ENCODE peak calls at places on chromosome 18, in seven cellular contexts. E is H9, O is neuronal stem cell, Z is IMR-90, H is mesendoderm, P is H1, K is mesenchymal stem cell. J is an unnamed sample.

GRCh38 chr18:2948038-2948437 is 64.9 kb downstream of the LPIN2 start:
- DNase-seq in H (peak), Z (peak), O (no peak), P (no peak), E (no peak), K (peak), J (peak)

GRCh38 chr18:44839239-44839666 is 158.6 kb downstream of the SETBP1 start:
- DNase-seq in E (peak), P (no peak), Z (peak), K (peak), O (peak), H (peak), J (peak)

GRCh38 chr18:33034941-33035340 is 262.1 kb upstream of the KLHL14 start:
- DNase-seq in H (no peak), Z (peak), O (no peak), K (peak), E (no peak), P (no peak), J (no peak)

GRCh38 chr18:54389143-54389505 is 31.4 kb downstream of the C18orf54 start:
- DNase-seq in O (no peak), E (no peak), H (no peak), K (no peak), P (no peak), Z (no peak), J (peak)

GRCh38 chr18:61216086-61216485 is 117.1 kb upstream of the CDH20 start:
- DNase-seq in E (no peak), H (no peak), Z (no peak), K (no peak), O (no peak), P (no peak), J (no peak)

GRCh38 chr18:35618289-35618688 is 36.7 kb downstream of the GALNT1 start:
- DNase-seq in Z (no peak), O (no peak), E (no peak), K (no peak), P (no peak), H (no peak), J (no peak)

GRCh38 chr18:11799066-11799465 is 52.1 kb upstream of the CHMP1B start:
- DNase-seq in H (no peak), Z (no peak), E (no peak), O (no peak), P (no peak), K (no peak), J (no peak)

GRCh38 chr18:40911582-40912254 is 1043.3 kb upstream of the PIK3C3 start:
- DNase-seq in H (no peak), Z (peak), E (no peak), O (no peak), P (no peak), K (peak), J (no peak)

GRCh38 chr18:8841781-8842485 is 136.6 kb downstream of the MTCL1 start:
- DNase-seq in E (no peak), H (no peak), P (no peak), Z (peak), K (no peak), O (no peak), J (peak)

GRCh38 chr18:59742325-59743111 is 45.3 kb upstream of the CCBE1 start:
- DNase-seq in O (no peak), H (no peak), Z (peak), E (no peak), P (no peak), K (peak), J (no peak)

GRCh38 chr18:55300469-55301195 is 287.4 kb downstream of the TCF4 start:
- DNase-seq in H (peak), P (no peak), E (no peak), O (peak), Z (peak), K (no peak), J (no peak)

GRCh38 chr18:47800192-47800591 is 130.3 kb downstream of the SMAD2 start:
- DNase-seq in P (no peak), Z (no peak), K (no peak), E (no peak), H (no peak), O (no peak), J (no peak)

GRCh38 chr18:29439398-29439797 is 1262.5 kb upstream of the CDH2 start:
- DNase-seq in E (no peak), O (no peak), H (no peak), Z (no peak), P (no peak), K (no peak), J (no peak)

GRCh38 chr18:37361223-37362157 is 204.1 kb downstream of the CELF4 start:
- DNase-seq in H (no peak), Z (no peak), P (no peak), E (no peak), K (no peak), O (no peak), J (no peak)

GRCh38 chr18:49411928-49412327 is 48.5 kb downstream of the DYM start:
- DNase-seq in K (no peak), O (no peak), P (no peak), Z (no peak), H (no peak), E (no peak), J (no peak)

GRCh38 chr18:69648486-69648885 is 247.8 kb downstream of the DOK6 start:
- DNase-seq in O (no peak), P (no peak), K (no peak), Z (no peak), E (no peak), H (no peak), J (no peak)

GRCh38 chr18:25111382-25112070 is 240.4 kb downstream of the ZNF521 start:
- DNase-seq in K (peak), E (no peak), O (peak), Z (no peak), H (no peak), P (no peak), J (no peak)

GRCh38 chr18:46768166-46768921 is 11.5 kb upstream of the ST8SIA5 start:
- DNase-seq in E (no peak), Z (no peak), O (no peak), K (no peak), P (no peak), H (no peak), J (no peak)

GRCh38 chr18:25349131-25349925 is 2.6 kb downstream of the ZNF521 start:
- DNase-seq in Z (peak), H (peak), P (no peak), O (peak), K (peak), E (peak), J (no peak)

GRCh38 chr18:26103579-26103978 is 13.2 kb upstream of the SS18 start:
- DNase-seq in O (no peak), K (no peak), P (no peak), Z (no peak), H (peak), E (peak), J (peak)

GRCh38 chr18:75089748-75090327 is 119.1 kb downstream of the PTGR3 start:
- DNase-seq in H (no peak), E (no peak), K (no peak), O (no peak), Z (no peak), P (no peak), J (no peak)

GRCh38 chr18:34544930-34545329 is 165.2 kb upstream of the DTNA start:
- DNase-seq in O (no peak), E (no peak), H (peak), P (no peak), Z (no peak), K (no peak), J (no peak)

GRCh38 chr18:22477222-22477621 is 59.5 kb upstream of the CTAGE1 start:
- DNase-seq in K (no peak), O (no peak), E (no peak), H (no peak), Z (no peak), P (no peak), J (no peak)

GRCh38 chr18:63022429-63023022 is 297.0 kb downstream of the BCL2 start:
- DNase-seq in E (peak), H (peak), Z (no peak), K (no peak), P (peak), O (no peak), J (peak)

GRCh38 chr18:78818495-78818894 is 161.1 kb upstream of the SALL3 start:
- DNase-seq in H (no peak), K (no peak), P (no peak), O (no peak), Z (no peak), E (no peak), J (no peak)

GRCh38 chr18:75209952-75210261 is 690 bp upstream of the TSHZ1 start:
- DNase-seq in K (no peak), O (no peak), H (peak), E (no peak), Z (no peak), P (no peak), J (no peak)

GRCh38 chr18:12423820-12424219 is 16.1 kb downstream of the PRELID3A start:
- DNase-seq in P (no peak), O (no peak), K (no peak), Z (no peak), H (no peak), E (no peak), J (no peak)

GRCh38 chr18:32730620-32731021 is 42.2 kb downstream of the KLHL14 start:
- DNase-seq in P (no peak), H (no peak), Z (no peak), K (peak), O (no peak), E (no peak), J (no peak)

GRCh38 chr18:67599277-67599676 is 82.8 kb upstream of the DSEL start:
- DNase-seq in O (no peak), H (no peak), E (no peak), K (peak), Z (peak), P (no peak), J (peak)

GRCh38 chr18:73614812-73615211 is 532.8 kb downstream of the FBXO15 start:
- DNase-seq in E (no peak), Z (peak), H (no peak), P (no peak), K (peak), O (no peak), J (no peak)

GRCh38 chr18:69680128-69680527 is 267.5 kb downstream of the CD226 start:
- DNase-seq in P (no peak), Z (no peak), E (no peak), H (peak), O (no peak), K (no peak), J (no peak)

GRCh38 chr18:58942486-58942885 is 77.8 kb downstream of the ZNF532 start:
- DNase-seq in P (no peak), Z (no peak), O (no peak), H (no peak), E (no peak), K (no peak), J (no peak)

GRCh38 chr18:79522451-79523220 is 126.9 kb downstream of the NFATC1 start:
- DNase-seq in Z (no peak), E (peak), H (no peak), O (no peak), P (no peak), K (no peak), J (no peak)

GRCh38 chr18:2451556-2451955 is 119.7 kb downstream of the METTL4 start:
- DNase-seq in P (no peak), Z (no peak), K (no peak), O (no peak), H (no peak), E (no peak), J (no peak)

GRCh38 chr18:4720498-4720897 is 265.4 kb upstream of the DLGAP1 start:
- DNase-seq in H (peak), K (no peak), E (no peak), P (no peak), O (peak), Z (no peak), J (no peak)

GRCh38 chr18:68735498-68736343 is 20.8 kb upstream of the TMX3 start:
- DNase-seq in Z (peak), H (peak), K (peak), P (no peak), E (no peak), O (peak), J (peak)

GRCh38 chr18:8056723-8057122 is 489.6 kb downstream of the PTPRM start:
- DNase-seq in Z (no peak), H (no peak), P (no peak), K (no peak), E (no peak), O (no peak), J (no peak)

DNA sequence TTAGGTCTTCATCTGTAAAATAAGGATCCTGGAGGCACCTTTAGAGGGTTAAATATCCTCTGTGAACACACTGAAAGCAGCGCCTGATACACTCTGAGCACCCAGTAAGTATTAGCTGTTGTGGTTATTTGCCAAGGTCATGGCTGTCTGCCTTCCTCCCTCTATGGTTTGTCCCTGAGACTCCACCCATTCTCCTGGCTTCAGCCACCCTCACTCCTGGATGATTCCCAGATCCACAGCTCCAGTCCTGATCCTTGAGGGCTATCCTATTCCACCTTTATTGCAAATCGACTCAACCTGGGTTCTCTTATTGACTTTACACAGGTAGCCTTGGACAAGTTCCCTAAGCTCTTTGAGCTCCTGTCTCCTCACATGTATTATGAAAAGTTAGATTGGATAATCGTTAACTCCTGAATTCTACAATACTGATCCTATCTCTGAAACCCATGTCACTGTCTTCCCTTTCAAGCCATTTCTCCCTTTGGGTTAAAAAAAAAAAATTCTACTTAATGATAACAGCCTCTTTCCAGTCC is 162.3 kb downstream of the LAMA3 start:
- DNase-seq in O (no peak), P (no peak), H (no peak), K (no peak), E (no peak), Z (no peak), J (no peak)
- H3K18ac ChIP-seq in O (no peak), P (no peak), H (no peak), K (no peak), E (no peak), Z (no peak), J (no peak)

DNA sequence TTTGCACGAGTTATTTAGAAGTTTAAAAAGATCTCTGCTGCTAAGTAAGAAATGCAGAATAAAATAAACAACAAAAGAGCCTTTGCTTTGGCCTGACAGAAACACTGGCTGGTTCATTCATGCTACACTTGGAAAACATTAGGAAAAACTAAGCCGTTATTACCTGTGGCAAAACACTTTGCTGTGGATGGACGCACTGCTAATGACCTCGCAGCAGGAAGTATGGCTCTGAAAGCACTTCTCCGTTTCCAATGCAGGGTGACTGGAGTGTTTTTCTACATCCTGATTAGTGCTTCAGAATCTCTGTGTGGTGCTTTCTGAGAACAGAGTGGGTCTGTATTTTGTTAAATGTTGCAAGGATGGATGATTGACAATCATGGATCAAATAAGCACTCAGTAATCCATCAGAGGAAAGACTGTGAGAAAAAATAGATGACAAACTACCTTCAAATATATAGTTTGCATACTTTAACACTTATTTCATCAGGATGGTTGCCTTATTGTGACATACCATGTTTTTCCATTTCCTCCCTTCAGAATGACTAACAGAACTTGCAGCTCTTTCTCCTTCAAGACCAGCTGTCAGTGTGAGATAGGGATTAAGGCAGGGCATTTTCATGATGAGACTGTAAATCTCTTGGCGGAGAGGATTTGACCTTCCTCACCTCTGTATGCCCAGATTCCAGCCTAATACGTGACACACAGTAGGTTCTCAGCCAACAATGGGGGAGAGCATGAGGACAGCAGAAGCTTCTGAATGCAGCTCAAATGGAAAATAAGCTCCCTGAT is 38.0 kb downstream of the LINC00305 start:
- DNase-seq in H (peak), E (no peak), Z (no peak), O (no peak), P (no peak), K (peak), J (peak)
- H3K18ac ChIP-seq in H (no peak), E (no peak), Z (no peak), O (no peak), P (no peak), K (no peak), J (no peak)

GRCh38 chr18:30544141-30544540 is 498.4 kb downstream of the DSC3 start:
- DNase-seq in P (no peak), O (no peak), E (no peak), K (no peak), Z (no peak), H (no peak), J (no peak)

DNA sequence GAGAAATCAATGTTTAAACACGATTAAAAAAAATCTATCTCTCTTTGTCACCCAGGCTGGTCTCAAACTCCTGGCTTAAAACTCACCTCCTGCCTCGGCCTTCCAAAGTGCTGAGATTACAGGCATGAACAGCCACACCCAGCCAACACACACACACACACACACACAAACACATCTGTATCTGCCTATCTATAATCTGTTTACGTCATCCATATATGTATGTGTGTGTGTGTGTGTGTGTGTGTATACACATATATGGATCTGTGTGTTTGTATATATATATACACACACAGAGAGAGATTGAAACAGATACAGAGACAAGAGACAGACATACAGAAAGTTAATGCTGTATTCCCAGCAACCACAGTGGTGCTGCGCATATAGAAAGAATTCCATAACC is 497.1 kb downstream of the DSC3 start:
- DNase-seq in H (no peak), K (no peak), E (no peak), P (no peak), Z (no peak), O (no peak), J (no peak)
- H3K18ac ChIP-seq in H (no peak), K (no peak), E (no peak), P (no peak), Z (no peak), O (no peak), J (no peak)

GRCh38 chr18:28078298-28078697 is 98.6 kb downstream of the CDH2 start:
- DNase-seq in K (no peak), Z (no peak), O (no peak), H (no peak), P (no peak), E (no peak), J (no peak)
- H3K18ac ChIP-seq in K (no peak), Z (peak), O (no peak), H (peak), P (no peak), E (no peak), J (no peak)

GRCh38 chr18:65752625-65753325 is 2.0 kb downstream of the CDH7 start:
- DNase-seq in K (no peak), O (no peak), P (no peak), Z (no peak), H (no peak), E (no peak), J (no peak)
- H3K18ac ChIP-seq in K (no peak), O (no peak), P (no peak), Z (no peak), H (no peak), E (no peak), J (no peak)